ENCODE peak calls at places on chromosomes 11 and 22, in five cellular contexts. K, B, U, O and I are unnamed samples.

GRCh38 chr11:73152861-73153483 is 10.9 kb upstream of the FCHSD2 start:
- DNase-seq in U (no peak), B (no peak), O (no peak), K (no peak), I (no peak)

GRCh38 chr11:83011333-83012167 is 60.1 kb downstream of the RAB30 start:
- DNase-seq in O (peak; percentile 53), K (no peak), B (no peak), U (no peak), I (no peak)

GRCh38 chr22:22748297-22748743 is 103.9 kb downstream of the GGTLC2 start:
- DNase-seq in O (peak; percentile 59), B (no peak), K (peak; percentile 34), U (peak; percentile 73), I (no peak)

GRCh38 chr11:108199446-108200321 is 22.8 kb downstream of the NPAT start:
- DNase-seq in B (no peak), U (peak; percentile 46), O (no peak), K (no peak), I (no peak)

GRCh38 chr11:75487366-75487765 is 38.4 kb downstream of the GDPD5 start:
- DNase-seq in U (no peak), B (no peak), O (peak; percentile 34), K (no peak), I (no peak)

GRCh38 chr11:72243567-72244316 is at the start of gene PHOX2A:
- DNase-seq in O (no peak), U (no peak), K (no peak), B (no peak), I (no peak)

GRCh38 chr11:126083829-126084607 is 21.4 kb upstream of the CDON start:
- DNase-seq in U (no peak), K (no peak), B (no peak), O (peak; percentile 26), I (no peak)

GRCh38 chr11:35362571-35362980 is 56.8 kb downstream of the SLC1A2 start:
- DNase-seq in B (no peak), O (no peak), K (no peak), U (no peak), I (no peak)

GRCh38 chr22:33650244-33650643 is 270.0 kb downstream of the LARGE1 start:
- DNase-seq in K (no peak), U (no peak), B (no peak), O (no peak), I (no peak)

GRCh38 chr11:63764712-63765631 is 3.6 kb downstream of the ZFTA start:
- DNase-seq in B (no peak), O (peak; percentile 80), K (no peak), U (no peak), I (peak; percentile 58)
- H3K4me3 ChIP-seq in B (no peak overlapping the region), O (no peak overlapping the region), K (no peak overlapping the region), U (no peak overlapping the region), I (no peak overlapping the region)

GRCh38 chr11:45769960-45770359 is 35.0 kb upstream of the SLC35C1 start:
- DNase-seq in B (no peak), K (no peak), U (no peak), O (no peak), I (no peak)

GRCh38 chr11:45771194-45771941 is 33.6 kb upstream of the SLC35C1 start:
- DNase-seq in U (peak; percentile 67), K (peak; percentile 54), O (peak; percentile 60), B (peak; percentile 66), I (peak; percentile 74)

GRCh38 chr11:45774023-45774655 is 30.8 kb upstream of the SLC35C1 start:
- DNase-seq in U (no peak), K (no peak), B (no peak), O (no peak), I (no peak)

GRCh38 chr11:45773271-45774022 is 31.5 kb upstream of the SLC35C1 start:
- DNase-seq in K (no peak), U (no peak), B (no peak), O (no peak), I (no peak)

DNA sequence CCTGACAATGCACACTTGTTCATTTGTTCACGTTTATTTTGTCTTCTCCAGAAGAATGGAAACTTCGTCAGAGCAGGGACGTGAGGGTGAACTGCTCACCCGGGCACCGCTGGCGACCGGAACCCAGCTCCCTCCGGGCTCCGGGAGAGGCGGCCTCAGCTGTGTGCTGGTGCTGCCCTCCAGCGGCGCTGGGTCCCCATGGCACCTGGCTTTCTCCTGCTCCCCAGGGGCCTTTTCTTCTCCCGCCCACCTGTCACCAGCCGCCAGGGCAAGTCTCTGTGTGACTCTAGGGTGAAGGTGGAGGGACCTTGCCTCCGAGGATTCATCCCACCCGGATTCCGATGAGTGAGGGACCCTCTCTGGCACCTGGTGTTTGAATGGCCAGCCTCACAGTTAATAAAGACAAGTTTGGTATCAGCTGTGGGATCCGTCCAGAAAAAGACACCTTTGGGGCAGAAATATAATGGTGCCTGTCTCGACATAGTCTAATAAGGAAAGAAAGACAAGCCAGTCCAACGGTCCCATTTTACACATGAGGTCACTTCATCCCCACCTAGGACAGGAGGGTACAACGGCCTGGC is 32.9 kb upstream of the SLC35C1 start:
- DNase-seq in B (peak; percentile 96), O (peak; percentile 87), K (peak; percentile 55), U (peak; percentile 95), I (peak; percentile 65)
- TF ChIP-seq POLR2A in B (no peak), O (peak; percentile 36), K (no peak), U (no peak), I (no peak)

DNA sequence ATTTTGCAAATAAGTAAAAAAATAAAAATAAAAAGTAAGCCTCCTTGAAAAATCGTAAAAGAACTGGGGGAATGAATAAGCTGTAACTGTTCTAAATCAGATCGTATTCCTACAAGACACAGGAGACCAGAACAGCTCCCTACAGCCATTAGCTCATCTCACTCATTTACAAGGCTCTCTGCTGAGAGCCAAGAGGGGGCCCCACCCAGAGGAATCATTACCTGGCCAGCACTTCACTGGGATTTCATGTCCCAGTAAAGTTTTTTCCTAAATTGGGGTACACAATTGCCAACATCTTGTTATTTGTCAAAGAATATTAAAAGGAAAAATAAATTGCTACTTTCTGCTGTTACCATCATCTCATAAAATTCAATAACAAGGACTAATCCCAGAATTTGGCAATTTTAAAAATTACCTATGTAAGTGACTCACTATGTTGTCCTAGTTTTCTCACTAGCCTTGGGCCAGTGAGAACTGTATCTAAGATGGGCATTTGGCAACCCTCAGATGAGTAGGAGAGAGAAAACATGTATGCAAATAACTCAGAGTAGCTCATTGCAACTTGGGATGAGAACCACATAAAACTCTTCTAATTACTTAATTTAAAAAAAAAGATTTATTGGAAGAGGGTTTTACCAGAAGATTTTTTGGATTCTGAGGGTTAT is 18.4 kb upstream of the SMTN start:
- DNase-seq in B (no peak), U (no peak), O (no peak), K (no peak), I (no peak)
- TF ChIP-seq CTCF in B (no peak), U (no peak), O (no peak), K (no peak), I (no peak)

DNA sequence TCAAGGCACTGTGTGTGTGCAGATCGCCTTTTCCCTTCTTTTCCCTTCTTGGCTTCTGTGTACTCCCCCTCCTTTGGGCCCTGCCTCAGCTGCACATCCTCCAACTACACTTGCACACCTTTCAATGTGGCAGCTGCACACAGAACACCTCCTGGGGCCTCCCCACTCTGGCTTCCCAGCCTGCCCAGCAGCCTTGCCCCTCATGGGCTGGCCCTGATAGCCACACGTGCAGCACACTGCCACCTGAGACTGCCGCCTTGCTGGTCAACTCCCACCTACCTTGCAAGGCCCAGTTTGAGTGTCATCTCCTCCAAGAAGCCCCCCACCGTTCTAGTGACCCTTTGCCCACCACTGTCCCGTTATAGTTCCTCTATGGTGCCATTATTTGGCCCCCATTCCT is 77.3 kb upstream of the ARFGAP3 start:
- DNase-seq in O (no peak), B (no peak), U (no peak), K (no peak), I (no peak)
- H3K4me3 ChIP-seq in O (no peak overlapping the region), B (no peak overlapping the region), U (no peak overlapping the region), K (no peak overlapping the region), I (no peak overlapping the region)